ENCODE peak calls at places on chromosomes 1 and 21, in eight cellular contexts. B, V, I, D, T, P, U and Z are unnamed samples.

GRCh38 chr1:184504695-184505338 is 118.0 kb downstream of the C1orf21 start:
- DNase-seq in T (no peak), I (no peak), U (no peak), P (no peak), B (no peak), D (no peak), V (no peak), Z (no peak)

GRCh38 chr1:20266642-20267041 is 24.0 kb upstream of the VWA5B1 start:
- DNase-seq in P (no peak), D (no peak), I (no peak), T (no peak), V (no peak), B (no peak), U (no peak), Z (no peak)

GRCh38 chr21:38956791-38957571 is 151.3 kb downstream of the ETS2 start:
- DNase-seq in V (peak), I (no peak), P (no peak), T (no peak), U (no peak), D (no peak), B (no peak), Z (no peak)

GRCh38 chr1:78113156-78113916 is 67.6 kb downstream of the GIPC2 start:
- DNase-seq in P (no peak), B (no peak), U (no peak), D (no peak), T (no peak), V (no peak), I (no peak), Z (no peak)

GRCh38 chr1:26705788-26706237 is 10.0 kb downstream of the ARID1A start:
- DNase-seq in B (no peak), P (no peak), T (no peak), D (no peak), V (no peak), I (no peak), U (no peak), Z (no peak)

GRCh38 chr1:61227857-61228557 is 145.6 kb downstream of the NFIA start:
- DNase-seq in D (no peak), T (no peak), B (no peak), I (no peak), V (no peak), P (no peak), U (no peak), Z (no peak)

GRCh38 chr1:218775476-218776170 is 398.1 kb upstream of the LYPLAL1 start:
- DNase-seq in T (no peak), V (no peak), I (peak), D (no peak), U (no peak), B (no peak), P (no peak), Z (no peak)

GRCh38 chr1:155181371-155182051 is 7.9 kb downstream of the TRIM46 start:
- DNase-seq in U (no peak), I (peak), D (no peak), V (peak), P (no peak), T (no peak), B (no peak), Z (no peak)

GRCh38 chr21:37427221-37427620 is 60.6 kb downstream of the DYRK1A start:
- DNase-seq in P (no peak), B (no peak), I (no peak), V (no peak), D (no peak), T (no peak), U (no peak), Z (no peak)

GRCh38 chr1:97137862-97138514 is 416.4 kb downstream of the PTBP2 start:
- DNase-seq in B (no peak), V (no peak), I (no peak), U (no peak), T (peak), P (peak), D (no peak), Z (peak)

GRCh38 chr1:76635784-76636183 is 231.5 kb upstream of the ST6GALNAC5 start:
- DNase-seq in P (no peak), U (no peak), I (no peak), B (no peak), T (no peak), D (no peak), V (no peak), Z (no peak)

GRCh38 chr21:15272591-15272990 is 207.8 kb upstream of the NRIP1 start:
- DNase-seq in D (no peak), U (no peak), I (no peak), B (no peak), P (no peak), T (no peak), V (no peak), Z (no peak)

GRCh38 chr1:228513244-228513900 is 26.2 kb downstream of the RNF187 start:
- DNase-seq in T (no peak), V (no peak), U (no peak), B (peak), D (no peak), I (no peak), P (peak), Z (no peak)

GRCh38 chr1:41192456-41193188 is 49.5 kb downstream of the SCMH1 start:
- DNase-seq in U (no peak), D (no peak), T (no peak), P (no peak), I (no peak), V (no peak), B (no peak), Z (no peak)

GRCh38 chr21:18832081-18832670 is 428.6 kb upstream of the TMPRSS15 start:
- DNase-seq in U (no peak), P (no peak), B (no peak), V (no peak), I (no peak), T (no peak), D (no peak), Z (no peak)

GRCh38 chr1:182765416-182765815 is 24.2 kb upstream of the NPL start:
- DNase-seq in I (no peak), U (no peak), T (no peak), D (no peak), P (no peak), B (no peak), V (no peak), Z (no peak)

GRCh38 chr1:243558556-243558955 is 291.5 kb downstream of the AKT3 start:
- DNase-seq in P (no peak), B (no peak), V (no peak), T (no peak), U (no peak), D (no peak), I (no peak), Z (no peak)

GRCh38 chr1:62045579-62045978 is 149.1 kb upstream of the L1TD1 start:
- DNase-seq in I (no peak), D (no peak), T (no peak), U (no peak), B (no peak), V (no peak), P (no peak), Z (no peak)

GRCh38 chr1:231866392-231867331 is 240.1 kb downstream of the DISC1 start:
- DNase-seq in T (peak), I (no peak), P (peak), V (peak), U (peak), B (peak), D (peak), Z (peak)

GRCh38 chr1:234972411-234973191 is 156.0 kb downstream of the TOMM20 start:
- DNase-seq in V (no peak), T (no peak), I (no peak), B (peak), P (no peak), U (no peak), D (no peak), Z (no peak)

GRCh38 chr1:64962447-64962846 is 3.9 kb downstream of the JAK1 start:
- DNase-seq in B (no peak), P (no peak), U (no peak), D (peak), T (no peak), I (no peak), V (no peak), Z (no peak)

GRCh38 chr1:226066415-226067077 is 4.0 kb downstream of the H3-3A start:
- DNase-seq in B (no peak), D (no peak), T (peak), U (no peak), P (no peak), I (no peak), V (no peak), Z (no peak)

GRCh38 chr1:196355206-196355786 is 252.9 kb downstream of the KCNT2 start:
- DNase-seq in U (no peak), B (no peak), V (no peak), I (no peak), D (no peak), P (no peak), T (peak), Z (no peak)

GRCh38 chr1:112509005-112509659 is 367 bp downstream of the WNT2B start:
- DNase-seq in D (no peak), U (no peak), T (no peak), B (peak), V (peak), P (no peak), I (peak), Z (no peak)

GRCh38 chr21:38997051-38997450 is 186.2 kb downstream of the PSMG1 start:
- DNase-seq in T (no peak), I (no peak), V (no peak), B (no peak), U (no peak), P (no peak), D (no peak), Z (no peak)

GRCh38 chr1:229941785-229942184 is 125.3 kb upstream of the GALNT2 start:
- DNase-seq in D (no peak), P (no peak), T (no peak), B (no peak), I (no peak), V (no peak), U (no peak), Z (no peak)

GRCh38 chr1:221845650-221846371 is 103.9 kb upstream of the DUSP10 start:
- DNase-seq in B (no peak), T (peak), U (no peak), D (no peak), P (peak), I (peak), V (no peak), Z (no peak)

GRCh38 chr1:211066781-211067384 is 67.1 kb downstream of the KCNH1 start:
- DNase-seq in U (no peak), I (no peak), B (no peak), D (no peak), V (no peak), P (no peak), T (no peak), Z (no peak)

GRCh38 chr21:15430577-15430976 is 299.2 kb upstream of the USP25 start:
- DNase-seq in T (no peak), P (no peak), D (no peak), U (no peak), I (no peak), V (no peak), B (no peak), Z (no peak)

GRCh38 chr21:42671778-42672593 is 18.6 kb downstream of the PDE9A start:
- DNase-seq in I (no peak), T (no peak), P (no peak), V (no peak), B (peak), D (no peak), U (no peak), Z (no peak)

GRCh38 chr1:33334081-33334552 is 13.2 kb upstream of the A3GALT2 start:
- DNase-seq in V (peak), D (no peak), T (no peak), B (no peak), I (peak), U (no peak), P (no peak), Z (no peak)

GRCh38 chr1:91650764-91651163 is 150.1 kb downstream of the CDC7 start:
- DNase-seq in T (peak), V (no peak), I (no peak), D (no peak), B (no peak), U (no peak), P (no peak), Z (no peak)

GRCh38 chr1:84379128-84379527 is 19.2 kb upstream of the DNASE2B start:
- DNase-seq in I (no peak), T (no peak), V (no peak), D (no peak), P (no peak), U (no peak), B (no peak), Z (no peak)

GRCh38 chr1:176692431-176692830 is 229.5 kb downstream of the PAPPA2 start:
- DNase-seq in V (no peak), I (no peak), T (no peak), B (no peak), D (no peak), P (no peak), U (no peak), Z (no peak)

GRCh38 chr1:160365325-160365724 is 1.5 kb upstream of the NHLH1 start:
- DNase-seq in T (no peak), U (no peak), D (no peak), V (no peak), P (no peak), I (no peak), B (no peak), Z (no peak)

GRCh38 chr21:42839271-42840231 is 39.8 kb downstream of the WDR4 start:
- DNase-seq in I (peak), T (no peak), V (peak), U (no peak), D (no peak), P (no peak), B (peak), Z (no peak)